ENCODE peak calls at places on chromosomes 3 and 15, in ten cellular contexts. L is breast epithelium, O is fibroblast of lung, T is pancreas, B is BE2C, P is lower lobe of right lung, E is astrocyte, U is hepatocyte, K is transverse colon, R is IMR-90. X is an unnamed sample.

GRCh38 chr15:42413914-42414313 is 54.6 kb downstream of the CAPN3 start:
- DNase-seq in L (no peak), O (no peak), T (no peak), B (no peak), P (no peak), E (peak), U (no peak), K (no peak), R (no peak), X (no peak)

GRCh38 chr3:167785790-167786189 is 50.3 kb downstream of the SERPINI1 start:
- DNase-seq in L (no peak), O (no peak), T (no peak), B (no peak), P (no peak), E (no peak), U (no peak), K (no peak), R (no peak), X (no peak)

GRCh38 chr3:154657265-154657664 is 227.3 kb upstream of the GPR149 start:
- DNase-seq in L (no peak), O (no peak), T (no peak), B (no peak), P (no peak), E (no peak), U (no peak), K (no peak), R (no peak), X (no peak)

GRCh38 chr3:126051741-126052140 is 32.2 kb downstream of the SLC41A3 start:
- DNase-seq in L (no peak), O (no peak), T (no peak), B (no peak), P (no peak), E (no peak), U (no peak), K (no peak), R (no peak), X (no peak)

GRCh38 chr15:67545864-67546263 is 3.4 kb downstream of the MAP2K5 start:
- DNase-seq in L (no peak), O (no peak), T (no peak), B (no peak), P (no peak), E (no peak), U (no peak), K (no peak), R (no peak), X (no peak)

GRCh38 chr15:31298707-31299172 is 27.9 kb upstream of the KLF13 start:
- DNase-seq in L (peak), O (no peak), T (no peak), B (peak), P (no peak), E (no peak), U (no peak), K (no peak), R (no peak), X (no peak)

GRCh38 chr3:75042941-75043340 is 428.5 kb upstream of the CNTN3 start:
- DNase-seq in L (no peak), O (no peak), T (no peak), B (no peak), P (no peak), E (no peak), U (no peak), K (no peak), R (no peak), X (no peak)

GRCh38 chr15:83283813-83284562 is 476 bp downstream of the BNC1 start:
- DNase-seq in L (no peak), O (peak), T (no peak), B (no peak), P (no peak), E (no peak), U (peak), K (no peak), R (no peak), X (no peak)

GRCh38 chr15:35603298-35603697 is 57.3 kb upstream of the DPH6 start:
- DNase-seq in L (no peak), O (peak), T (no peak), B (no peak), P (no peak), E (peak), U (no peak), K (no peak), R (peak), X (no peak)

GRCh38 chr3:149534671-149535394 is 60.3 kb downstream of the TM4SF4 start:
- DNase-seq in L (peak), O (peak), T (no peak), B (no peak), P (no peak), E (peak), U (no peak), K (no peak), R (peak), X (no peak)

GRCh38 chr3:44845528-44846520 is 15.9 kb upstream of the TMEM42 start:
- DNase-seq in L (no peak), O (no peak), T (no peak), B (no peak), P (no peak), E (peak), U (peak), K (no peak), R (peak), X (peak)

GRCh38 chr3:131503328-131503650 is 518 bp upstream of the MRPL3 start:
- DNase-seq in L (no peak), O (no peak), T (no peak), B (no peak), P (no peak), E (no peak), U (no peak), K (no peak), R (no peak), X (no peak)

GRCh38 chr3:138600341-138600740 is 6.3 kb upstream of the CEP70 start:
- DNase-seq in L (peak), O (no peak), T (no peak), B (no peak), P (peak), E (no peak), U (no peak), K (no peak), R (no peak), X (no peak)

GRCh38 chr3:115217678-115218451 is 70.8 kb upstream of the ZBTB20 start:
- DNase-seq in L (no peak), O (peak), T (no peak), B (peak), P (no peak), E (peak), U (peak), K (peak), R (peak), X (no peak)

GRCh38 chr15:89631902-89632264 is 23.4 kb downstream of the KIF7 start:
- DNase-seq in L (no peak), O (no peak), T (no peak), B (no peak), P (no peak), E (no peak), U (no peak), K (no peak), R (no peak), X (no peak)

GRCh38 chr3:105369501-105370371 is 3.0 kb downstream of the ALCAM start:
- DNase-seq in L (peak), O (peak), T (peak), B (peak), P (peak), E (peak), U (peak), K (peak), R (peak), X (no peak)

GRCh38 chr15:93485922-93486327 is 396.9 kb upstream of the RGMA start:
- DNase-seq in L (peak), O (no peak), T (peak), B (no peak), P (no peak), E (peak), U (no peak), K (no peak), R (no peak), X (no peak)

GRCh38 chr3:20041197-20041780 is 1.0 kb downstream of the KAT2B start:
- DNase-seq in L (peak), O (peak), T (peak), B (peak), P (peak), E (peak), U (peak), K (peak), R (peak), X (no peak)

GRCh38 chr3:106590259-106590658 is 721.4 kb upstream of the CBLB start:
- DNase-seq in L (no peak), O (no peak), T (no peak), B (no peak), P (no peak), E (no peak), U (no peak), K (no peak), R (no peak), X (no peak)

GRCh38 chr3:177642482-177643163 is 445.3 kb upstream of the TBL1XR1 start:
- DNase-seq in L (no peak), O (no peak), T (no peak), B (peak), P (no peak), E (no peak), U (no peak), K (no peak), R (no peak), X (no peak)

GRCh38 chr15:62187425-62187824 is 22.3 kb upstream of the C2CD4B start:
- DNase-seq in L (no peak), O (no peak), T (no peak), B (no peak), P (no peak), E (no peak), U (no peak), K (no peak), R (no peak), X (no peak)

GRCh38 chr3:160400631-160401150 is 1.2 kb downstream of the SMC4 start:
- DNase-seq in L (no peak), O (no peak), T (peak), B (peak), P (peak), E (no peak), U (peak), K (peak), R (no peak), X (no peak)

GRCh38 chr3:112894258-112894657 is 47.6 kb upstream of the CD200R1L start:
- DNase-seq in L (no peak), O (peak), T (no peak), B (no peak), P (no peak), E (peak), U (no peak), K (no peak), R (peak), X (no peak)

GRCh38 chr3:119485563-119485962 is 12.8 kb upstream of the TIMMDC1 start:
- DNase-seq in L (no peak), O (no peak), T (no peak), B (no peak), P (no peak), E (no peak), U (no peak), K (no peak), R (no peak), X (no peak)

GRCh38 chr3:172808969-172809546 is 58.5 kb downstream of the ECT2 start:
- DNase-seq in L (no peak), O (peak), T (no peak), B (no peak), P (no peak), E (peak), U (peak), K (no peak), R (peak), X (peak)

GRCh38 chr15:77514635-77515421 is 94.1 kb downstream of the HMG20A start:
- DNase-seq in L (no peak), O (no peak), T (no peak), B (no peak), P (no peak), E (no peak), U (no peak), K (no peak), R (no peak), X (no peak)

GRCh38 chr15:70853270-70853854 is 595 bp downstream of the LARP6 start:
- DNase-seq in L (peak), O (peak), T (peak), B (no peak), P (no peak), E (peak), U (peak), K (peak), R (peak), X (no peak)

GRCh38 chr3:126442099-126442848 is 33.4 kb downstream of the ZXDC start:
- DNase-seq in L (no peak), O (peak), T (peak), B (no peak), P (no peak), E (no peak), U (no peak), K (no peak), R (peak), X (no peak)

GRCh38 chr3:39990532-39990931 is 181.1 kb downstream of the MYRIP start:
- DNase-seq in L (no peak), O (peak), T (no peak), B (peak), P (no peak), E (peak), U (peak), K (peak), R (peak), X (no peak)

GRCh38 chr15:69131362-69132215 is 28.8 kb upstream of the GLCE start:
- DNase-seq in L (no peak), O (no peak), T (no peak), B (no peak), P (peak), E (no peak), U (no peak), K (no peak), R (no peak), X (no peak)

GRCh38 chr15:98121957-98122356 is 161.5 kb downstream of the ARRDC4 start:
- DNase-seq in L (no peak), O (no peak), T (no peak), B (no peak), P (no peak), E (no peak), U (no peak), K (no peak), R (no peak), X (no peak)

DNA sequence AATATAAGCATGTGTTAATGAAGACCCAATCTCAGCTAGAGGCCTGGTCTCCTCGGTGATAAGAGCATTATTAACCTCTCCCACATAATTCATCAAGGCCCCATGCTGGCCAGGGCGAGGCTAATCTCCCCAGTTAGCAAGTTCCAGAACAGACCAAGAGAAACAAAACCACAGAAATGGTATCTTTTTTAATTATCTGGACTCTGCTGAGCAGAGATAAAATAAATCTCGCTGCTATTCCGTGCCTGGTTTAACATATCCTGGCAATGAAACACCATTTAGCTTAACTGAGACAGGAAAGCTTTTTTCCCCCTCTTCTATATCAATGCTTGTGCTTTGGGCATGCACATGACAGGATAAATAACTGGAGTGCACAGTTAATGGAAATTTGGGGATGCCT is 72.5 kb upstream of the ARHGEF3 start:
- DNase-seq in L (no peak), O (no peak), T (no peak), B (no peak), P (no peak), E (peak), U (no peak), K (no peak), R (no peak), X (no peak)
- H3K4me3 ChIP-seq in L (no peak), O (no peak), T (no peak), B (no peak), P (no peak), E (no peak), U (no peak), K (no peak), R (no peak), X (no peak)

GRCh38 chr3:194514626-194515025 is 27.8 kb upstream of the ATP13A3 start:
- DNase-seq in L (no peak), O (no peak), T (no peak), B (no peak), P (no peak), E (no peak), U (no peak), K (no peak), R (no peak), X (no peak)
- TF ChIP-seq CTCF in L (no peak), O (no peak), T (no peak), B (peak), P (no peak), E (no peak), U (no peak), K (no peak), R (no peak), X (no peak)

GRCh38 chr3:37590328-37591079 is 271.2 kb upstream of the CTDSPL start:
- DNase-seq in L (no peak), O (no peak), T (no peak), B (no peak), P (no peak), E (no peak), U (no peak), K (peak), R (no peak), X (no peak)
- H3K4me3 ChIP-seq in L (peak), O (no peak), T (no peak), B (no peak), P (no peak), E (no peak), U (no peak), K (no peak), R (no peak), X (no peak)

DNA sequence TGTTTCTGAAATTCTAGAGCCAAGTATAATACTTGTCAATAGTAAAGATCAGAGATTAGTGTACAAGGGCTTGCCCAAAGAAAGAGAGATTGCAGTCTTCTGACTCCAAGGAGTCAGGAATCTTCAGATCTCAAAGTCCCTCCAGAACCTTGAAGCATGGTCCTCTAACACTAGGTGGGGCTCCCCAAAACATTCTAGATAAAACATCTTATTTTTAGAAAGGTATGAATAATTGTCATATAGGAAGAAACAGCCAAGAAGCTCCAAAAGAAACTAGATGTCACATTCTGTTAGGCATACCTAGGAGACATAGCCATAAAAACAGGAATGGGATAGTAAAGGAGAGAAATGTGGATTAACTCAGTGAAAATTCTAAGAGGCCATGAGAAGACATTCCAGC is 10.7 kb downstream of the MUC13 start:
- DNase-seq in L (no peak), O (no peak), T (no peak), B (no peak), P (no peak), E (no peak), U (no peak), K (no peak), R (no peak), X (no peak)
- TF ChIP-seq CTCF in L (no peak), O (no peak), T (no peak), B (no peak), P (peak), E (peak), U (no peak), K (peak), R (no peak), X (no peak)

DNA sequence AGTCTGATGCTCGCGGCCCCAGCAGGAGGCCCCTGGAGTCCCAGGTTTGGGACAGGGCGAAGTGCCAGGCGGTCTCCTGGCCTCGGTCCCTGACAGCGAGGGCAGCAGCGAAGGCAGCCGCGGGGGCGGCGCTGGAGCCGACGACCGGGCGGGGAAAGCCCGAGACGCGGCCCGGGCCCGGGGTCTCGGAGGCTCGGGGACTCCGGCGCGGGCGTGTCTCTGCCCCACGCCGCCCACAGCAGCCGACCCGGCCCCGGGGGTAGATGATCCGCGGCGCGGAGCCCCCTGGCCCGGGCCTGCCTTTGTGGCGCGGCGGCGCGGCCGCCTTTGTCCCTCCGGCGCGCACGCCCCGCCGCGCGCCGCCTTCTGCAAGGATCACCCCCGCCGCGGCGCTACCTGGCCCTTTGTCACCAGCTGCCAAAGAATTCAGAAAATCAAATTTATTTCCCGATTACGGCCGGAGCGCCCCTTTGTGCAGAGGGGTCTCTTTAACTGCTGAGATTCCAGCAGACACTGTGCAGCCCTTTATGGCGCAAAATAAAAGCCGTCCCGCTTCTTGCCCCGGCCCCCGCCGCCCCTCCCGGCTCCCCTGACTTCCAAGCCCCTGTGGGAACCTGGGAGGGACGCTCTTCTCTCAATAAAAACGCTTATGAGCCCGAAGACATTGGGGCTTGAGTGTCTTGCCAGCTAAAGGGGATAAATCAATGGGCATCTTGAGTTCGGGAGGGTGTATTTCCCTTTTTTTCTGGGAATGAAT is 68.3 kb downstream of the HES1 start:
- DNase-seq in L (no peak), O (no peak), T (no peak), B (no peak), P (peak), E (no peak), U (peak), K (no peak), R (no peak), X (no peak)
- H3K4me3 ChIP-seq in L (peak), O (no peak), T (peak), B (no peak), P (peak), E (peak), U (peak), K (peak), R (no peak), X (peak)

GRCh38 chr3:41092791-41093190 is 106.5 kb upstream of the CTNNB1 start:
- DNase-seq in L (no peak), O (no peak), T (no peak), B (no peak), P (no peak), E (no peak), U (no peak), K (no peak), R (no peak), X (no peak)

GRCh38 chr3:41093476-41093875 is 105.8 kb upstream of the CTNNB1 start:
- DNase-seq in L (no peak), O (no peak), T (no peak), B (no peak), P (no peak), E (no peak), U (no peak), K (no peak), R (no peak), X (no peak)

GRCh38 chr3:41094351-41094750 is 105.0 kb upstream of the CTNNB1 start:
- DNase-seq in L (no peak), O (no peak), T (no peak), B (no peak), P (no peak), E (no peak), U (no peak), K (no peak), R (no peak), X (no peak)

GRCh38 chr3:41097896-41098496 is 101.3 kb upstream of the CTNNB1 start:
- DNase-seq in L (no peak), O (no peak), T (no peak), B (no peak), P (no peak), E (no peak), U (no peak), K (no peak), R (no peak), X (no peak)

DNA sequence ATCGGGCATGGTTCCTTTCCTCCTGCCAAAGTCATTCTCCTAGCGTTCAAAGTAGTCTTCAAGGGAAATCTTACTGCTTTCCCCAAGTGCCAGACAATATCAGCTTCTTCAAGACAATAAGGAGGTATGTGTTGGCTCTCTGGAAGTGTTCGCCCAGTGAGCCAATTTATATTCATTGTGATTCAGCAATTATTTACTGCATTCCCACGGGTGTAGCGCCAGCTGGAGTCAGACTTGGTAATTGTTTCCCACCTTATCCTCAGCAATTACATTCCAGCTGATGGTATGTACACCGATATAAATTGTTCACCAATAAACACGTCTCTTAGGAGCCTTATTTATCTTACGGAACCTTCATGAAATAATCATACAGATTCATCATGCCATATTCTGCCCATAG is 103.6 kb upstream of the CTNNB1 start:
- DNase-seq in L (no peak), O (no peak), T (no peak), B (no peak), P (no peak), E (no peak), U (no peak), K (no peak), R (no peak), X (no peak)
- TF ChIP-seq CTCF in L (no peak), O (no peak), T (no peak), B (no peak), P (no peak), E (no peak), U (no peak), K (no peak), R (no peak), X (no peak)

X was measured in AG04449.